ENCODE peak calls at places on chromosomes 5 and 9, in seven cellular contexts. R, G, V, O, Z, E and B are unnamed samples. For H3K27me3 and H3K4me1, the result is how much of the 10 kb centered on the place peaks cover.

GRCh38 chr5:109682383-109682782 is 7.3 kb upstream of the MAN2A1 start:
- DNase-seq in R (no peak), G (no peak), V (no peak), O (no peak), Z (peak), E (no peak), B (no peak)

GRCh38 chr5:430214-430925 is 12.6 kb upstream of the EXOC3 start:
- DNase-seq in R (no peak), G (no peak), V (peak), O (no peak), Z (no peak), E (no peak), B (no peak)

GRCh38 chr9:108473209-108474112 is 382.3 kb downstream of the ACTL7B start:
- DNase-seq in R (peak), G (no peak), V (no peak), O (peak), Z (no peak), E (peak), B (peak)

GRCh38 chr9:100206899-100207298 is 107.9 kb downstream of the INVS start:
- DNase-seq in R (no peak), G (no peak), V (no peak), O (no peak), Z (no peak), E (no peak), B (peak)

GRCh38 chr9:112569186-112569585 is 82.6 kb downstream of the KIAA1958 start:
- DNase-seq in R (no peak), G (no peak), V (no peak), O (no peak), Z (no peak), E (no peak), B (no peak)

GRCh38 chr9:811101-811531 is 30.4 kb upstream of the DMRT1 start:
- DNase-seq in R (peak), G (no peak), V (peak), O (no peak), Z (no peak), E (no peak), B (no peak)

GRCh38 chr5:80926536-80926935 is 33.6 kb upstream of the RASGRF2 start:
- DNase-seq in R (no peak), G (no peak), V (no peak), O (no peak), Z (no peak), E (no peak), B (no peak)

GRCh38 chr9:2228132-2228531 is 213.0 kb downstream of the SMARCA2 start:
- DNase-seq in R (peak), G (no peak), V (no peak), O (no peak), Z (peak), E (no peak), B (no peak)

GRCh38 chr5:167639213-167639612 is 652.2 kb upstream of the WWC1 start:
- DNase-seq in R (no peak), G (no peak), V (no peak), O (no peak), Z (no peak), E (no peak), B (peak)

GRCh38 chr9:136717399-136717798 is 5.0 kb downstream of the DIPK1B start:
- DNase-seq in R (no peak), G (no peak), V (no peak), O (no peak), Z (no peak), E (no peak), B (no peak)

DNA sequence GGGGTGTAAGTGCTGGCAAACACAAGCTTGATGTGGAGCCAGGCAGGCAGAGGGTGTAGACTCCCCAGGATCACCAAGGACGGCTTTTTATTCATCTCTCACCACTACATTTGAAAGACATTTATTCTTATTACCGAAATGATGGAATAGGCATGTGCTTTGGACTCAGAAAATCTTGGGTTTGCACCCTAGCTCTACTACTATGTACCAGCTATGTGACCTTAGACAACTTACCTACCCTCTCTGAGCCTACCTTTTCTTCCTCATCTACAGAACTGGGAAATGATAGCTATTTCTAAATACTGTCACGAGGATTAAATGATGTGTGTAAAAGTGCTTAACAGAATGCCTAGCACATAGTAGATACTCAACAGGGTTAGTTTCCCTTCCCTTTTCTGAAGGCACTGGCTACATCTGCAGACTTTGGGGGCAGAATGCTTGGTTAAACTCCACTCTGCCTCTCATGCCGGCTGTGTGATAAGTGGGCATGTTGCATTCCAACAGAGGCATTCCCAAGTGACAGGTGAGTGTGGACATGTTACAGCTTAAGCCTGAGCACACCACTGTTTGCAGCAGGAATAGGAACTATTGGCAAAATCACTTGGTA is 94.8 kb downstream of the SLC1A3 start:
- DNase-seq in R (no peak), G (no peak), V (no peak), O (no peak), Z (no peak), E (no peak), B (peak)
- H3K27me3 ChIP-seq in R (under half), G (under half), V (under half), O (under half), Z (under half), E (under half), B (under half)

GRCh38 chr9:120569556-120569955 is 10.4 kb downstream of the CDK5RAP2 start:
- DNase-seq in R (no peak), G (no peak), V (no peak), O (no peak), Z (no peak), E (no peak), B (no peak)
- H3K4me1 ChIP-seq in R (under half), G (under half), V (under half), O (under half), Z (under half), E (under half), B (under half)

GRCh38 chr5:139650689-139651501 is 2.7 kb downstream of the CXXC5 start:
- DNase-seq in R (peak), G (no peak), V (peak), O (peak), Z (peak), E (no peak), B (no peak)
- H3K27me3 ChIP-seq in R (under half), G (under half), V (under half), O (under half), Z (under half), E (under half), B (under half)

GRCh38 chr9:99127372-99128132 is 22.6 kb downstream of the TGFBR1 start:
- DNase-seq in R (no peak), G (no peak), V (no peak), O (no peak), Z (no peak), E (no peak), B (no peak)
- H3K4me1 ChIP-seq in R (under half), G (under half), V (half or more), O (under half), Z (under half), E (under half), B (under half)